ENCODE peak calls at places on chromosomes 2 and 18, in five cellular contexts. One of them, this sample, is unnamed. For H3K4me1, the result is how much of the 10 kb centered on the place peaks cover.

GRCh38 chr18:75167759-75168211 is 41.2 kb downstream of the PTGR3 start:
- DNase-seq in mammary epithelial cell: no peak
- DNase-seq in fibroblast of lung: peak
- DNase-seq in gastrocnemius medialis: no peak
- DNase-seq in stomach: no peak
- DNase-seq in this sample: no peak

GRCh38 chr2:26900831-26901321 is 52.9 kb downstream of the DPYSL5 start:
- DNase-seq in mammary epithelial cell: no peak
- DNase-seq in fibroblast of lung: no peak
- DNase-seq in gastrocnemius medialis: no peak
- DNase-seq in stomach: no peak
- DNase-seq in this sample: no peak

GRCh38 chr18:77635441-77635840 is 385.8 kb downstream of the GALR1 start:
- DNase-seq in fibroblast of lung: no peak
- DNase-seq in gastrocnemius medialis: peak
- DNase-seq in mammary epithelial cell: no peak
- DNase-seq in stomach: no peak
- DNase-seq in this sample: no peak

GRCh38 chr2:23592898-23593297 is 207.9 kb downstream of the KLHL29 start:
- DNase-seq in fibroblast of lung: no peak
- DNase-seq in gastrocnemius medialis: no peak
- DNase-seq in mammary epithelial cell: no peak
- DNase-seq in stomach: no peak
- DNase-seq in this sample: no peak

GRCh38 chr2:145789636-145790035 is 1269.7 kb upstream of the ZEB2 start:
- DNase-seq in mammary epithelial cell: no peak
- DNase-seq in fibroblast of lung: peak
- DNase-seq in stomach: no peak
- DNase-seq in gastrocnemius medialis: no peak
- DNase-seq in this sample: no peak

GRCh38 chr2:3299130-3299529 is 78.5 kb downstream of the EIPR1 start:
- DNase-seq in gastrocnemius medialis: no peak
- DNase-seq in fibroblast of lung: no peak
- DNase-seq in mammary epithelial cell: no peak
- DNase-seq in stomach: no peak
- DNase-seq in this sample: no peak

GRCh38 chr2:81645750-81646301 is 1341.3 kb upstream of the LRRTM1 start:
- DNase-seq in gastrocnemius medialis: no peak
- DNase-seq in mammary epithelial cell: no peak
- DNase-seq in stomach: no peak
- DNase-seq in fibroblast of lung: no peak
- DNase-seq in this sample: no peak

GRCh38 chr2:97997774-97998392 is 2.1 kb upstream of the TMEM131 start:
- DNase-seq in mammary epithelial cell: no peak
- DNase-seq in stomach: no peak
- DNase-seq in gastrocnemius medialis: no peak
- DNase-seq in fibroblast of lung: no peak
- DNase-seq in this sample: peak

GRCh38 chr2:71742953-71743601 is 289.7 kb downstream of the DYSF start:
- DNase-seq in stomach: no peak
- DNase-seq in gastrocnemius medialis: peak
- DNase-seq in fibroblast of lung: peak
- DNase-seq in mammary epithelial cell: peak
- DNase-seq in this sample: peak

GRCh38 chr2:191757256-191757655 is 79.3 kb downstream of the NABP1 start:
- DNase-seq in fibroblast of lung: no peak
- DNase-seq in mammary epithelial cell: no peak
- DNase-seq in stomach: no peak
- DNase-seq in gastrocnemius medialis: no peak
- DNase-seq in this sample: no peak

GRCh38 chr18:3950668-3951413 is 500.9 kb downstream of the TGIF1 start:
- DNase-seq in gastrocnemius medialis: no peak
- DNase-seq in stomach: no peak
- DNase-seq in fibroblast of lung: no peak
- DNase-seq in mammary epithelial cell: no peak
- DNase-seq in this sample: no peak

GRCh38 chr2:222318712-222319575 is 20.1 kb upstream of the PAX3 start:
- DNase-seq in mammary epithelial cell: no peak
- DNase-seq in stomach: no peak
- DNase-seq in gastrocnemius medialis: no peak
- DNase-seq in fibroblast of lung: no peak
- DNase-seq in this sample: no peak

GRCh38 chr2:220789961-220790360 is 782.1 kb downstream of the EPHA4 start:
- DNase-seq in mammary epithelial cell: peak
- DNase-seq in fibroblast of lung: peak
- DNase-seq in stomach: no peak
- DNase-seq in gastrocnemius medialis: no peak
- DNase-seq in this sample: no peak

GRCh38 chr2:152234277-152234676 is 58.7 kb upstream of the STAM2 start:
- DNase-seq in stomach: no peak
- DNase-seq in mammary epithelial cell: no peak
- DNase-seq in gastrocnemius medialis: no peak
- DNase-seq in fibroblast of lung: no peak
- DNase-seq in this sample: peak

GRCh38 chr2:73697606-73698005 is 39.5 kb downstream of the TPRKB start:
- DNase-seq in mammary epithelial cell: no peak
- DNase-seq in stomach: no peak
- DNase-seq in gastrocnemius medialis: no peak
- DNase-seq in fibroblast of lung: peak
- DNase-seq in this sample: no peak

GRCh38 chr2:138415891-138416494 is 85.6 kb upstream of the SPOPL start:
- DNase-seq in mammary epithelial cell: peak
- DNase-seq in stomach: no peak
- DNase-seq in gastrocnemius medialis: no peak
- DNase-seq in fibroblast of lung: peak
- DNase-seq in this sample: peak

GRCh38 chr2:121075006-121075545 is 209.9 kb downstream of the TFCP2L1 start:
- DNase-seq in stomach: peak
- DNase-seq in mammary epithelial cell: peak
- DNase-seq in fibroblast of lung: peak
- DNase-seq in gastrocnemius medialis: peak
- DNase-seq in this sample: peak

GRCh38 chr2:172929644-172930043 is 146.0 kb upstream of the MAP3K20 start:
- DNase-seq in fibroblast of lung: no peak
- DNase-seq in gastrocnemius medialis: no peak
- DNase-seq in stomach: no peak
- DNase-seq in mammary epithelial cell: no peak
- DNase-seq in this sample: no peak

GRCh38 chr2:188346059-188346458 is 54.4 kb downstream of the GULP1 start:
- DNase-seq in gastrocnemius medialis: no peak
- DNase-seq in stomach: no peak
- DNase-seq in mammary epithelial cell: no peak
- DNase-seq in fibroblast of lung: no peak
- DNase-seq in this sample: no peak

GRCh38 chr2:118249531-118249930 is 161.3 kb downstream of the INSIG2 start:
- DNase-seq in stomach: no peak
- DNase-seq in gastrocnemius medialis: no peak
- DNase-seq in fibroblast of lung: no peak
- DNase-seq in mammary epithelial cell: peak
- DNase-seq in this sample: peak

GRCh38 chr2:183740241-183740640 is 616.0 kb downstream of the NUP35 start:
- DNase-seq in mammary epithelial cell: no peak
- DNase-seq in fibroblast of lung: no peak
- DNase-seq in gastrocnemius medialis: no peak
- DNase-seq in stomach: peak
- DNase-seq in this sample: peak

DNA sequence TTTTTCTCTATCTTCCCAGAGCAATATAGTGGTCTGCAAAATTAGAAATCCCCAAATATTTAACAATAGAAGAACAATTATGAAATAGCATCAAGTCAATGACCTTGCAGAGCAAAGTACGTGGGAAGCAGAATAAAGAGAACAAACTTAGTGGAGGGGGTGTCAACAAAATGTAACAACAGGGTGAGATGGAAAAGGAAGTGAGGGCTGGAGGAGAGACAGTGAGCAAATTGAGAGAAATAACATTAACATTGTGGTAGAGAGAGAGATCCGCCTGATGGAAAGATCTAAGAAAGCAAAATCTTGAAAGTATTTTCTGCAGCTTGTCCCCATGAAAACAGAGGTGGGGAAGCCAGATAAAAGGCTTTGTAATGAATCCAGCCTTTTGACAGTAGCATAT is 23.4 kb downstream of the ARHGAP15 start:
- DNase-seq in mammary epithelial cell: no peak
- DNase-seq in fibroblast of lung: no peak
- DNase-seq in stomach: no peak
- DNase-seq in gastrocnemius medialis: no peak
- DNase-seq in this sample: no peak
- H3K4me1 ChIP-seq in mammary epithelial cell: under half
- H3K4me1 ChIP-seq in fibroblast of lung: under half
- H3K4me1 ChIP-seq in stomach: under half
- H3K4me1 ChIP-seq in gastrocnemius medialis: under half
- H3K4me1 ChIP-seq in this sample: under half

GRCh38 chr2:10635430-10635829 is 54.3 kb downstream of the NOL10 start:
- DNase-seq in stomach: no peak
- DNase-seq in fibroblast of lung: no peak
- DNase-seq in gastrocnemius medialis: no peak
- DNase-seq in mammary epithelial cell: no peak
- DNase-seq in this sample: no peak
- H3K27ac ChIP-seq in stomach: no peak
- H3K27ac ChIP-seq in fibroblast of lung: no peak
- H3K27ac ChIP-seq in gastrocnemius medialis: no peak
- H3K27ac ChIP-seq in mammary epithelial cell: no peak
- H3K27ac ChIP-seq in this sample: no peak

DNA sequence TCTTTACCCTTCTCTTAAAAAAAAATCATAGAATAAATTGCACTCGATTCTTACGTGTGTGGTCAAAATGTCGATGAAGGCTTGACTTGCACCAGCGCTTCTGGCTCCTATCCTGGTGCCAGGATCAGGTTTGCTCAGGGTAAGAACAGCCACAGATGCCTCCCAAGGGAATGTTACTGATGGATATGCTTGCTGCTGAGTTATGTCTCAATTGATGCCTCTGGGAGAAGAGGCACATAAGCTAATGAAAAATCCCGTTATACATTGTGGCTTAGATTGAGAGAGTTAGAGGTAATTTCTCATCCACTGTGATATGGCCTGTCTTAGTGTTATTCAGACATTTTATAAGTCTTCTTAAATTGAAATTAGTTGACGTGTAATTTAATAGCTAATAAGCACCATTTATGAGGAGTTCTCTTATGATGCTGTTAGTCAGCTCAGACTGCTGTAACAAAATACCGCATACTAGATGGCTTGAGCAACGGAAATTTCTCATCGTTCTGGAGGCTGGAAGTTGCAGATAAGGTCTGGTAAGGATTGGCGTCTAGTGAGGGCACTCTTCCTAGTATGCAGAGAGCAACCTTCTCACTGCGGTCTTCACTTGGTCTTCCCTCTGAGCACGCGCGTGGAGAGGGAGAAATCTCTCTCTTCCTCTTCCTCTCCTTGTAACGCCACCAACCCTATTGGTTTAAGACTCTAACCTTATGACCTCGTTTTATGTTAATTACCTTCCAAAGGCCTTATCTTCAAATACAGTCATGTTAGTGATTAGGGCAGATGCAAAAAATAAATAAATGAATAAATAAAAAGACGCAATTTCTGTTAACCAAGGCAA is 116.6 kb upstream of the NOSTRIN start:
- DNase-seq in mammary epithelial cell: no peak
- DNase-seq in gastrocnemius medialis: no peak
- DNase-seq in fibroblast of lung: peak
- DNase-seq in stomach: no peak
- DNase-seq in this sample: no peak
- TF ChIP-seq CTCF in mammary epithelial cell: no peak
- TF ChIP-seq CTCF in gastrocnemius medialis: no peak
- TF ChIP-seq CTCF in fibroblast of lung: no peak
- TF ChIP-seq CTCF in stomach: no peak
- TF ChIP-seq CTCF in this sample: no peak

DNA sequence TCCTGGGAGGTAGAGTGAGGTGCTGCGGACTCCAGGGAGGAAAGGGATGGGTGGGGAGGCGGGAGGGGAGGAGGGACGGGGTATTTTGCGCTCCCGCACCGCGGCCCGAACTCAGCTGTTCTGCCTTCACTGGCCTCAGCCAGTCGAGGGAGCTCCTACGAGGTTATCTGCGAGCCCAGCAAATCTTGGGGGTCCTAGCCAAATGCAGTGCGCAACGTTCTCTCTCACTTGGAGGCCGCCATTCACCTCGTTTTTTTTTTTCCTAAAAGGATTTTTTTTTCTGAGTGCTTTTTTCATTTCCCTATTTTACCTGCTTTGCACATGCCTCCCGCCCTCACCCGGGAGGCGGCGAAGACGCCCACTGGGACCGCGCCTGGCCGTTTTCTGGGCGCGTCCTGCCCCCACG is 864 bp upstream of the BCL2L11 start:
- DNase-seq in gastrocnemius medialis: no peak
- DNase-seq in stomach: no peak
- DNase-seq in mammary epithelial cell: no peak
- DNase-seq in fibroblast of lung: peak
- DNase-seq in this sample: no peak
- H3K4me1 ChIP-seq in gastrocnemius medialis: under half
- H3K4me1 ChIP-seq in stomach: half or more
- H3K4me1 ChIP-seq in mammary epithelial cell: under half
- H3K4me1 ChIP-seq in fibroblast of lung: under half
- H3K4me1 ChIP-seq in this sample: under half

This sample was measured in foreskin keratinocyte.